ENCODE peak calls at places on chromosomes 7 and 10, in eight cellular contexts. One of them, this sample, is unnamed.

GRCh38 chr7:74514131-74514591 is 60.5 kb downstream of the GTF2IRD1 start:
- DNase-seq in effector memory CD8-positive, alpha-beta T cell: no peak
- DNase-seq in activated effector memory CD4-positive, alpha-beta T cell treated with Interleukin-2 at 50 U/mL for 16 hours: no peak
- DNase-seq in BJ: no peak
- DNase-seq in NCI-H1105 treated with DMSO at 0.1 percent for 48 hours: no peak
- DNase-seq in Kasumi-1: no peak
- DNase-seq in left ventricle myocardium inferior: peak; percentile 29
- DNase-seq in NT2/D1: no peak
- DNase-seq in this sample: no peak

GRCh38 chr7:26584964-26585650 is 279.3 kb downstream of the SKAP2 start:
- DNase-seq in effector memory CD8-positive, alpha-beta T cell: no peak
- DNase-seq in NT2/D1: no peak
- DNase-seq in activated effector memory CD4-positive, alpha-beta T cell treated with Interleukin-2 at 50 U/mL for 16 hours: no peak
- DNase-seq in Kasumi-1: no peak
- DNase-seq in left ventricle myocardium inferior: no peak
- DNase-seq in NCI-H1105 treated with DMSO at 0.1 percent for 48 hours: no peak
- DNase-seq in BJ: no peak
- DNase-seq in this sample: no peak

GRCh38 chr7:8014399-8014798 is 45.8 kb downstream of the GLCCI1 start:
- DNase-seq in BJ: no peak
- DNase-seq in left ventricle myocardium inferior: no peak
- DNase-seq in NCI-H1105 treated with DMSO at 0.1 percent for 48 hours: no peak
- DNase-seq in activated effector memory CD4-positive, alpha-beta T cell treated with Interleukin-2 at 50 U/mL for 16 hours: no peak
- DNase-seq in effector memory CD8-positive, alpha-beta T cell: no peak
- DNase-seq in Kasumi-1: no peak
- DNase-seq in NT2/D1: no peak
- DNase-seq in this sample: no peak

GRCh38 chr7:27151945-27152815 is at the start of gene HOXA3:
- DNase-seq in NCI-H1105 treated with DMSO at 0.1 percent for 48 hours: no peak
- DNase-seq in Kasumi-1: no peak
- DNase-seq in NT2/D1: no peak
- DNase-seq in activated effector memory CD4-positive, alpha-beta T cell treated with Interleukin-2 at 50 U/mL for 16 hours: no peak
- DNase-seq in BJ: no peak
- DNase-seq in left ventricle myocardium inferior: peak; percentile 9
- DNase-seq in effector memory CD8-positive, alpha-beta T cell: no peak
- DNase-seq in this sample: no peak

GRCh38 chr10:120989279-120989678 is 138.1 kb downstream of the WDR11 start:
- DNase-seq in BJ: no peak
- DNase-seq in NCI-H1105 treated with DMSO at 0.1 percent for 48 hours: no peak
- DNase-seq in Kasumi-1: no peak
- DNase-seq in left ventricle myocardium inferior: no peak
- DNase-seq in NT2/D1: no peak
- DNase-seq in activated effector memory CD4-positive, alpha-beta T cell treated with Interleukin-2 at 50 U/mL for 16 hours: no peak
- DNase-seq in effector memory CD8-positive, alpha-beta T cell: no peak
- DNase-seq in this sample: no peak

GRCh38 chr10:21888959-21889358 is 114.6 kb downstream of the DNAJC1 start:
- DNase-seq in activated effector memory CD4-positive, alpha-beta T cell treated with Interleukin-2 at 50 U/mL for 16 hours: no peak
- DNase-seq in effector memory CD8-positive, alpha-beta T cell: peak; percentile 9
- DNase-seq in left ventricle myocardium inferior: no peak
- DNase-seq in Kasumi-1: peak; percentile 61
- DNase-seq in BJ: no peak
- DNase-seq in NCI-H1105 treated with DMSO at 0.1 percent for 48 hours: no peak
- DNase-seq in NT2/D1: no peak
- DNase-seq in this sample: peak; percentile 10

GRCh38 chr7:2032876-2033407 is 199.8 kb downstream of the MAD1L1 start:
- DNase-seq in left ventricle myocardium inferior: peak; percentile 13
- DNase-seq in effector memory CD8-positive, alpha-beta T cell: no peak
- DNase-seq in NCI-H1105 treated with DMSO at 0.1 percent for 48 hours: no peak
- DNase-seq in NT2/D1: no peak
- DNase-seq in activated effector memory CD4-positive, alpha-beta T cell treated with Interleukin-2 at 50 U/mL for 16 hours: no peak
- DNase-seq in Kasumi-1: no peak
- DNase-seq in BJ: no peak
- DNase-seq in this sample: no peak

GRCh38 chr10:108783897-108784296 is 1139.4 kb downstream of the XPNPEP1 start:
- DNase-seq in left ventricle myocardium inferior: no peak
- DNase-seq in activated effector memory CD4-positive, alpha-beta T cell treated with Interleukin-2 at 50 U/mL for 16 hours: no peak
- DNase-seq in Kasumi-1: peak; percentile 54
- DNase-seq in effector memory CD8-positive, alpha-beta T cell: no peak
- DNase-seq in BJ: no peak
- DNase-seq in NT2/D1: peak; percentile 67
- DNase-seq in NCI-H1105 treated with DMSO at 0.1 percent for 48 hours: peak; percentile 1
- DNase-seq in this sample: no peak

GRCh38 chr10:13993634-13994033 is 337.1 kb downstream of the FRMD4A start:
- DNase-seq in BJ: no peak
- DNase-seq in NT2/D1: no peak
- DNase-seq in left ventricle myocardium inferior: no peak
- DNase-seq in Kasumi-1: no peak
- DNase-seq in NCI-H1105 treated with DMSO at 0.1 percent for 48 hours: no peak
- DNase-seq in activated effector memory CD4-positive, alpha-beta T cell treated with Interleukin-2 at 50 U/mL for 16 hours: no peak
- DNase-seq in effector memory CD8-positive, alpha-beta T cell: no peak
- DNase-seq in this sample: no peak

GRCh38 chr7:22387583-22387982 is 30.6 kb upstream of the RAPGEF5 start:
- DNase-seq in NT2/D1: no peak
- DNase-seq in Kasumi-1: no peak
- DNase-seq in activated effector memory CD4-positive, alpha-beta T cell treated with Interleukin-2 at 50 U/mL for 16 hours: no peak
- DNase-seq in NCI-H1105 treated with DMSO at 0.1 percent for 48 hours: no peak
- DNase-seq in effector memory CD8-positive, alpha-beta T cell: no peak
- DNase-seq in BJ: no peak
- DNase-seq in left ventricle myocardium inferior: peak; percentile 19
- DNase-seq in this sample: no peak

GRCh38 chr10:114713525-114713924 is 55.5 kb upstream of the ABLIM1 start:
- DNase-seq in activated effector memory CD4-positive, alpha-beta T cell treated with Interleukin-2 at 50 U/mL for 16 hours: no peak
- DNase-seq in BJ: no peak
- DNase-seq in NT2/D1: no peak
- DNase-seq in Kasumi-1: no peak
- DNase-seq in left ventricle myocardium inferior: no peak
- DNase-seq in effector memory CD8-positive, alpha-beta T cell: no peak
- DNase-seq in NCI-H1105 treated with DMSO at 0.1 percent for 48 hours: no peak
- DNase-seq in this sample: no peak

GRCh38 chr10:121694327-121694965 is 96.2 kb upstream of the FGFR2 start:
- DNase-seq in NT2/D1: no peak
- DNase-seq in Kasumi-1: no peak
- DNase-seq in effector memory CD8-positive, alpha-beta T cell: no peak
- DNase-seq in NCI-H1105 treated with DMSO at 0.1 percent for 48 hours: no peak
- DNase-seq in activated effector memory CD4-positive, alpha-beta T cell treated with Interleukin-2 at 50 U/mL for 16 hours: no peak
- DNase-seq in BJ: no peak
- DNase-seq in left ventricle myocardium inferior: no peak
- DNase-seq in this sample: no peak

GRCh38 chr7:4764402-4765007 is 10.9 kb upstream of the AP5Z1 start:
- DNase-seq in effector memory CD8-positive, alpha-beta T cell: no peak
- DNase-seq in NCI-H1105 treated with DMSO at 0.1 percent for 48 hours: no peak
- DNase-seq in Kasumi-1: no peak
- DNase-seq in left ventricle myocardium inferior: no peak
- DNase-seq in activated effector memory CD4-positive, alpha-beta T cell treated with Interleukin-2 at 50 U/mL for 16 hours: no peak
- DNase-seq in NT2/D1: no peak
- DNase-seq in BJ: no peak
- DNase-seq in this sample: no peak

GRCh38 chr7:103573479-103574058 is 127.6 kb upstream of the SLC26A5 start:
- DNase-seq in left ventricle myocardium inferior: no peak
- DNase-seq in NCI-H1105 treated with DMSO at 0.1 percent for 48 hours: peak; percentile 64
- DNase-seq in NT2/D1: peak; percentile 27
- DNase-seq in Kasumi-1: peak; percentile 48
- DNase-seq in BJ: no peak
- DNase-seq in effector memory CD8-positive, alpha-beta T cell: no peak
- DNase-seq in activated effector memory CD4-positive, alpha-beta T cell treated with Interleukin-2 at 50 U/mL for 16 hours: no peak
- DNase-seq in this sample: no peak

GRCh38 chr7:151315038-151315655 is 26.5 kb upstream of the NUB1 start:
- DNase-seq in NT2/D1: peak; percentile 50
- DNase-seq in activated effector memory CD4-positive, alpha-beta T cell treated with Interleukin-2 at 50 U/mL for 16 hours: peak; percentile 49
- DNase-seq in left ventricle myocardium inferior: peak; percentile 38
- DNase-seq in BJ: no peak
- DNase-seq in effector memory CD8-positive, alpha-beta T cell: peak; percentile 85
- DNase-seq in Kasumi-1: peak; percentile 86
- DNase-seq in NCI-H1105 treated with DMSO at 0.1 percent for 48 hours: peak; percentile 40
- DNase-seq in this sample: peak; percentile 71

GRCh38 chr10:112689327-112689726 is 242.3 kb downstream of the VTI1A start:
- DNase-seq in NCI-H1105 treated with DMSO at 0.1 percent for 48 hours: no peak
- DNase-seq in Kasumi-1: peak; percentile 16
- DNase-seq in NT2/D1: no peak
- DNase-seq in BJ: no peak
- DNase-seq in effector memory CD8-positive, alpha-beta T cell: no peak
- DNase-seq in left ventricle myocardium inferior: peak; percentile 22
- DNase-seq in activated effector memory CD4-positive, alpha-beta T cell treated with Interleukin-2 at 50 U/mL for 16 hours: no peak
- DNase-seq in this sample: no peak

GRCh38 chr7:15199482-15199881 is 296.9 kb upstream of the DGKB start:
- DNase-seq in left ventricle myocardium inferior: no peak
- DNase-seq in effector memory CD8-positive, alpha-beta T cell: no peak
- DNase-seq in NT2/D1: no peak
- DNase-seq in activated effector memory CD4-positive, alpha-beta T cell treated with Interleukin-2 at 50 U/mL for 16 hours: no peak
- DNase-seq in NCI-H1105 treated with DMSO at 0.1 percent for 48 hours: peak; percentile 27
- DNase-seq in Kasumi-1: peak; percentile 9
- DNase-seq in BJ: no peak
- DNase-seq in this sample: no peak

GRCh38 chr7:79459381-79459780 is 5.9 kb upstream of the MAGI2 start:
- DNase-seq in BJ: no peak
- DNase-seq in left ventricle myocardium inferior: no peak
- DNase-seq in NT2/D1: no peak
- DNase-seq in activated effector memory CD4-positive, alpha-beta T cell treated with Interleukin-2 at 50 U/mL for 16 hours: no peak
- DNase-seq in effector memory CD8-positive, alpha-beta T cell: no peak
- DNase-seq in NCI-H1105 treated with DMSO at 0.1 percent for 48 hours: no peak
- DNase-seq in Kasumi-1: no peak
- DNase-seq in this sample: no peak

GRCh38 chr10:21292763-21293517 is 232.5 kb downstream of the SKIDA1 start:
- DNase-seq in BJ: peak; percentile 97
- DNase-seq in NT2/D1: no peak
- DNase-seq in activated effector memory CD4-positive, alpha-beta T cell treated with Interleukin-2 at 50 U/mL for 16 hours: no peak
- DNase-seq in left ventricle myocardium inferior: peak; percentile 68
- DNase-seq in NCI-H1105 treated with DMSO at 0.1 percent for 48 hours: no peak
- DNase-seq in effector memory CD8-positive, alpha-beta T cell: no peak
- DNase-seq in Kasumi-1: no peak
- DNase-seq in this sample: no peak

GRCh38 chr7:3282457-3282856 is 18.6 kb upstream of the SDK1 start:
- DNase-seq in left ventricle myocardium inferior: no peak
- DNase-seq in activated effector memory CD4-positive, alpha-beta T cell treated with Interleukin-2 at 50 U/mL for 16 hours: no peak
- DNase-seq in BJ: no peak
- DNase-seq in NT2/D1: no peak
- DNase-seq in effector memory CD8-positive, alpha-beta T cell: no peak
- DNase-seq in NCI-H1105 treated with DMSO at 0.1 percent for 48 hours: no peak
- DNase-seq in Kasumi-1: no peak
- DNase-seq in this sample: no peak

GRCh38 chr10:89644691-89644966 is 413 bp downstream of the PANK1 start:
- DNase-seq in NCI-H1105 treated with DMSO at 0.1 percent for 48 hours: no peak
- DNase-seq in BJ: no peak
- DNase-seq in activated effector memory CD4-positive, alpha-beta T cell treated with Interleukin-2 at 50 U/mL for 16 hours: no peak
- DNase-seq in Kasumi-1: peak; percentile 50
- DNase-seq in left ventricle myocardium inferior: no peak
- DNase-seq in effector memory CD8-positive, alpha-beta T cell: no peak
- DNase-seq in NT2/D1: no peak
- DNase-seq in this sample: no peak

GRCh38 chr10:44306147-44306710 is 78.7 kb downstream of the CXCL12 start:
- DNase-seq in left ventricle myocardium inferior: no peak
- DNase-seq in BJ: peak; percentile 13
- DNase-seq in activated effector memory CD4-positive, alpha-beta T cell treated with Interleukin-2 at 50 U/mL for 16 hours: no peak
- DNase-seq in NT2/D1: no peak
- DNase-seq in NCI-H1105 treated with DMSO at 0.1 percent for 48 hours: no peak
- DNase-seq in effector memory CD8-positive, alpha-beta T cell: no peak
- DNase-seq in Kasumi-1: no peak
- DNase-seq in this sample: no peak

GRCh38 chr10:104334561-104334960 is 3.7 kb downstream of the ITPRIP start:
- DNase-seq in Kasumi-1: no peak
- DNase-seq in effector memory CD8-positive, alpha-beta T cell: no peak
- DNase-seq in NT2/D1: no peak
- DNase-seq in NCI-H1105 treated with DMSO at 0.1 percent for 48 hours: no peak
- DNase-seq in left ventricle myocardium inferior: no peak
- DNase-seq in BJ: no peak
- DNase-seq in activated effector memory CD4-positive, alpha-beta T cell treated with Interleukin-2 at 50 U/mL for 16 hours: no peak
- DNase-seq in this sample: no peak

GRCh38 chr7:131087756-131088658 is 239.7 kb upstream of the MKLN1 start:
- DNase-seq in activated effector memory CD4-positive, alpha-beta T cell treated with Interleukin-2 at 50 U/mL for 16 hours: no peak
- DNase-seq in left ventricle myocardium inferior: no peak
- DNase-seq in effector memory CD8-positive, alpha-beta T cell: no peak
- DNase-seq in NT2/D1: no peak
- DNase-seq in NCI-H1105 treated with DMSO at 0.1 percent for 48 hours: no peak
- DNase-seq in Kasumi-1: no peak
- DNase-seq in BJ: no peak
- DNase-seq in this sample: no peak

GRCh38 chr10:23408330-23408976 is 30.4 kb upstream of the OTUD1 start:
- DNase-seq in BJ: peak; percentile 41
- DNase-seq in activated effector memory CD4-positive, alpha-beta T cell treated with Interleukin-2 at 50 U/mL for 16 hours: no peak
- DNase-seq in left ventricle myocardium inferior: no peak
- DNase-seq in Kasumi-1: no peak
- DNase-seq in effector memory CD8-positive, alpha-beta T cell: no peak
- DNase-seq in NCI-H1105 treated with DMSO at 0.1 percent for 48 hours: no peak
- DNase-seq in NT2/D1: no peak
- DNase-seq in this sample: no peak

GRCh38 chr10:29392376-29393021 is 103.6 kb downstream of the LYZL1 start:
- DNase-seq in NCI-H1105 treated with DMSO at 0.1 percent for 48 hours: peak; percentile 50
- DNase-seq in effector memory CD8-positive, alpha-beta T cell: peak; percentile 20
- DNase-seq in NT2/D1: no peak
- DNase-seq in activated effector memory CD4-positive, alpha-beta T cell treated with Interleukin-2 at 50 U/mL for 16 hours: no peak
- DNase-seq in Kasumi-1: peak; percentile 72
- DNase-seq in BJ: no peak
- DNase-seq in left ventricle myocardium inferior: no peak
- DNase-seq in this sample: no peak

GRCh38 chr7:140229591-140230516 is 53.1 kb upstream of the KDM7A start:
- DNase-seq in NT2/D1: no peak
- DNase-seq in NCI-H1105 treated with DMSO at 0.1 percent for 48 hours: no peak
- DNase-seq in left ventricle myocardium inferior: peak; percentile 20
- DNase-seq in Kasumi-1: no peak
- DNase-seq in BJ: no peak
- DNase-seq in activated effector memory CD4-positive, alpha-beta T cell treated with Interleukin-2 at 50 U/mL for 16 hours: peak; percentile 75
- DNase-seq in effector memory CD8-positive, alpha-beta T cell: peak; percentile 59
- DNase-seq in this sample: peak; percentile 73

GRCh38 chr7:2954433-2954853 is 89.2 kb downstream of the CARD11 start:
- DNase-seq in Kasumi-1: no peak
- DNase-seq in NT2/D1: no peak
- DNase-seq in NCI-H1105 treated with DMSO at 0.1 percent for 48 hours: no peak
- DNase-seq in effector memory CD8-positive, alpha-beta T cell: peak; percentile 32
- DNase-seq in activated effector memory CD4-positive, alpha-beta T cell treated with Interleukin-2 at 50 U/mL for 16 hours: peak; percentile 24
- DNase-seq in left ventricle myocardium inferior: no peak
- DNase-seq in BJ: no peak
- DNase-seq in this sample: no peak

GRCh38 chr7:56062382-56062781 is 1.7 kb upstream of the SUMF2 start:
- DNase-seq in effector memory CD8-positive, alpha-beta T cell: no peak
- DNase-seq in activated effector memory CD4-positive, alpha-beta T cell treated with Interleukin-2 at 50 U/mL for 16 hours: no peak
- DNase-seq in BJ: no peak
- DNase-seq in left ventricle myocardium inferior: no peak
- DNase-seq in NCI-H1105 treated with DMSO at 0.1 percent for 48 hours: no peak
- DNase-seq in Kasumi-1: peak; percentile 31
- DNase-seq in NT2/D1: no peak
- DNase-seq in this sample: no peak

GRCh38 chr7:100786323-100786722 is 41.0 kb downstream of the EPHB4 start:
- DNase-seq in NCI-H1105 treated with DMSO at 0.1 percent for 48 hours: no peak
- DNase-seq in left ventricle myocardium inferior: no peak
- DNase-seq in effector memory CD8-positive, alpha-beta T cell: no peak
- DNase-seq in NT2/D1: no peak
- DNase-seq in Kasumi-1: no peak
- DNase-seq in BJ: no peak
- DNase-seq in activated effector memory CD4-positive, alpha-beta T cell treated with Interleukin-2 at 50 U/mL for 16 hours: no peak
- DNase-seq in this sample: no peak

GRCh38 chr7:157757776-157758467 is 421.1 kb downstream of the DNAJB6 start:
- DNase-seq in Kasumi-1: no peak
- DNase-seq in effector memory CD8-positive, alpha-beta T cell: no peak
- DNase-seq in left ventricle myocardium inferior: no peak
- DNase-seq in activated effector memory CD4-positive, alpha-beta T cell treated with Interleukin-2 at 50 U/mL for 16 hours: no peak
- DNase-seq in BJ: no peak
- DNase-seq in NCI-H1105 treated with DMSO at 0.1 percent for 48 hours: no peak
- DNase-seq in NT2/D1: no peak
- DNase-seq in this sample: no peak

This sample was measured in T-cell.